ENCODE peak calls at places on chromosome 11, in six cellular contexts. T is glomerular endothelial cell; I is midbrain; S is stimulated activated CD4-positive, alpha-beta T cell treated with anti-CD3 and anti-CD28 coated beads, TNF-alpha, amount 100 ng/mL, for 4 hours; X is mucosa of gallbladder; U is mammary epithelial cell. Z is an unnamed sample.
A peak's percentile ranks its signal among the peaks of the same experiment; 100 is the strongest.

GRCh38 chr11:62881579-62882427 is 1.1 kb downstream of the SLC3A2 start:
- DNase-seq in I (peak; percentile 85), U (peak; percentile 96), T (no peak), X (peak; percentile 96), S (peak; percentile 90), Z (peak; percentile 81)

GRCh38 chr11:27719575-27719925 is 19.3 kb upstream of the BDNF start:
- DNase-seq in U (no peak), X (no peak), S (no peak), I (no peak), T (no peak), Z (no peak)

GRCh38 chr11:2944953-2945756 is 15.9 kb upstream of the PHLDA2 start:
- DNase-seq in T (no peak), I (peak; percentile 88), X (peak; percentile 92), S (no peak), U (peak; percentile 62), Z (no peak)

GRCh38 chr11:68099474-68100405 is 21.4 kb downstream of the CHKA start:
- DNase-seq in T (no peak), S (no peak), X (no peak), U (no peak), I (peak; percentile 14), Z (no peak)

GRCh38 chr11:67271548-67272284 is 5.4 kb downstream of the GRK2 start:
- DNase-seq in S (no peak), I (no peak), X (no peak), U (no peak), T (no peak), Z (no peak)

GRCh38 chr11:72930011-72930410 is 115.8 kb downstream of the ATG16L2 start:
- DNase-seq in I (no peak), S (no peak), U (no peak), T (no peak), X (no peak), Z (no peak)

GRCh38 chr11:76672431-76673163 is 2.0 kb upstream of the LRRC32 start:
- DNase-seq in U (no peak), S (peak; percentile 16), I (no peak), T (no peak), X (no peak), Z (no peak)

GRCh38 chr11:86713552-86713951 is 41.1 kb upstream of the ME3 start:
- DNase-seq in T (no peak), S (no peak), X (no peak), U (no peak), I (no peak), Z (no peak)

GRCh38 chr11:1864831-1865665 is 12.2 kb downstream of the LSP1 start:
- DNase-seq in I (no peak), S (no peak), X (no peak), U (no peak), T (no peak), Z (no peak)

GRCh38 chr11:97247601-97248000 is 857.8 kb downstream of the JRKL start:
- DNase-seq in U (no peak), S (no peak), T (no peak), I (no peak), X (no peak), Z (no peak)

GRCh38 chr11:110755961-110756360 is 43.7 kb upstream of the ARHGAP20 start:
- DNase-seq in X (no peak), U (no peak), T (no peak), S (no peak), I (no peak), Z (no peak)

GRCh38 chr11:128468106-128468505 is 119.3 kb downstream of the ETS1 start:
- DNase-seq in U (no peak), X (no peak), S (no peak), I (no peak), T (no peak), Z (no peak)

GRCh38 chr11:68206211-68206610 is 6.9 kb downstream of the KMT5B start:
- DNase-seq in T (no peak), X (no peak), I (peak; percentile 66), S (no peak), U (peak; percentile 44), Z (peak; percentile 62)

GRCh38 chr11:130964393-130964792 is 48.1 kb upstream of the SNX19 start:
- DNase-seq in S (no peak), T (no peak), X (no peak), I (no peak), U (peak; percentile 16), Z (no peak)